ENCODE peak calls at places on chromosomes 16 and 17, in six cellular contexts. M is K562, A is DND-41, C is upper lobe of right lung, L is right atrium auricular region, B is mesenchymal stem cell. I is an unnamed sample. For H3K4me1, the result is how much of the 10 kb centered on the place peaks cover.

GRCh38 chr16:63385714-63386113 is 1349.5 kb upstream of the CDH8 start:
- DNase-seq in M (no peak), A (no peak), C (no peak), L (no peak), B (no peak), I (no peak)

GRCh38 chr16:19607610-19608280 is 52.2 kb downstream of the VPS35L start:
- DNase-seq in M (no peak), A (no peak), C (no peak), L (no peak), B (no peak), I (no peak)

GRCh38 chr17:53092072-53092471 is 730.7 kb upstream of the KIF2B start:
- DNase-seq in M (no peak), A (no peak), C (no peak), L (no peak), B (no peak), I (no peak)

GRCh38 chr16:56262148-56262878 is 71.0 kb downstream of the GNAO1 start:
- DNase-seq in M (peak), A (peak), C (no peak), L (no peak), B (no peak), I (peak)

GRCh38 chr16:57667526-57668258 is 414 bp upstream of the ADGRG3 start:
- DNase-seq in M (peak), A (no peak), C (peak), L (no peak), B (peak), I (no peak)

GRCh38 chr16:2471016-2471652 is at the start of gene NTN3:
- DNase-seq in M (peak), A (peak), C (no peak), L (no peak), B (no peak), I (no peak)

GRCh38 chr16:6377956-6378355 is 954.7 kb upstream of the RBFOX1 start:
- DNase-seq in M (no peak), A (no peak), C (no peak), L (no peak), B (no peak), I (no peak)

GRCh38 chr17:56810286-56810781 is 23.4 kb downstream of the C17orf67 start:
- DNase-seq in M (no peak), A (no peak), C (no peak), L (peak), B (no peak), I (no peak)

GRCh38 chr16:15764112-15764511 is 92.7 kb downstream of the MYH11 start:
- DNase-seq in M (no peak), A (no peak), C (no peak), L (no peak), B (no peak), I (no peak)

GRCh38 chr17:7215136-7215638 is 4.4 kb downstream of the DLG4 start:
- DNase-seq in M (no peak), A (no peak), C (no peak), L (no peak), B (no peak), I (no peak)

GRCh38 chr16:58042886-58043515 is 17.4 kb downstream of the MMP15 start:
- DNase-seq in M (no peak), A (no peak), C (no peak), L (no peak), B (no peak), I (no peak)

GRCh38 chr16:56357765-56358322 is 67.5 kb downstream of the AMFR start:
- DNase-seq in M (no peak), A (no peak), C (peak), L (peak), B (no peak), I (no peak)

GRCh38 chr16:70760221-70760620 is 40.7 kb downstream of the VAC14 start:
- DNase-seq in M (no peak), A (no peak), C (no peak), L (no peak), B (no peak), I (no peak)
- H3K27ac ChIP-seq in M (no peak), A (no peak), C (no peak), L (no peak), B (peak), I (no peak)

GRCh38 chr17:1375615-1376014 is 24.4 kb downstream of the YWHAE start:
- DNase-seq in M (no peak), A (no peak), C (no peak), L (no peak), B (no peak), I (no peak)

GRCh38 chr17:1377334-1377733 is 22.7 kb downstream of the YWHAE start:
- DNase-seq in M (no peak), A (no peak), C (no peak), L (no peak), B (no peak), I (no peak)

GRCh38 chr17:1379208-1379929 is 20.7 kb downstream of the YWHAE start:
- DNase-seq in M (no peak), A (no peak), C (no peak), L (no peak), B (no peak), I (no peak)

GRCh38 chr17:1376061-1376460 is 24.0 kb downstream of the YWHAE start:
- DNase-seq in M (no peak), A (no peak), C (no peak), L (no peak), B (no peak), I (no peak)

GRCh38 chr17:1379930-1380313 is 20.1 kb downstream of the YWHAE start:
- DNase-seq in M (no peak), A (no peak), C (no peak), L (no peak), B (peak), I (no peak)
- H3K4me1 ChIP-seq in M (under half), A (under half), C (half or more), L (under half), B (under half), I (half or more)

GRCh38 chr17:73519621-73520368 is 124.5 kb downstream of the SDK2 start:
- DNase-seq in M (no peak), A (no peak), C (no peak), L (no peak), B (no peak), I (no peak)
- H3K27ac ChIP-seq in M (no peak), A (peak), C (no peak), L (no peak), B (no peak), I (no peak)

DNA sequence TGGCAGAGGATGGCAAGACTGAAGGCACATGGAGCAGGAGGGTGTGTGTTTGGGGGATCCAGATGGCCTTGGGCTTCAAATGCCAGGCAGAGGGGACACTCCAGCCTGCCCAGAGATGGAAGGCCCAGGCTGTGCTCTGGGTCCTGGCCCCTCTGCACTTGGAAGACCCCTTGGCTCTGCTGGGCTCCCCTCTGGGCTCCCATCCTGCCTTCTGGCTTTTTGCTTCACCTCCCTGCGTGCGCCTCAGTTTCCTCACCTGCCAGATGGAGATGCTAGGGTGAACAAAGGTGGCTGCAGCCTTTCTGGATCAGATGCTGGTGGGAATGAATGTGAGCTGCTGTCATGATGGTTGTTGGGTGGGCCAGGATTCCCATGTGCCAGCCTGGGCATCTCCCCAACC is 3.0 kb downstream of the SNN start:
- DNase-seq in M (no peak), A (no peak), C (no peak), L (no peak), B (no peak), I (no peak)
- H3K4me1 ChIP-seq in M (half or more), A (half or more), C (under half), L (under half), B (under half), I (under half)

DNA sequence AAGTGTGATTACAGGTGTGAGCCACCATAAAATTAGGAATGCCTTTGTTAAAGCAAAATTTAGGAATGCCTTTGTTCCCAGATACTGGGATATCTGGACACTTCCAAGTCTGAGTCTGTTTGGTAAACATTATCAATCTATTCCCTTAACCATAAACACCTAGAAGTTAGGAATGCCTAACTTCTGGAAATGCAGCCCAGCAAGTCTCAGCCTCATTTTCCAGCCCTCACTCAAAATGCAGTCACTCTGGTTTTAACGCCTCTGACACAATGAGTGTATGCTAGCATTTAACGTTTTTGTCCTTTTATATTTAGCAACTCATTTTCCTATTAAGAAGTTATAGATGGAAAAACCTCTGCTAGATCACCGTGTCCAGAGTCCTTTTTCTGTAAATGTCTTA is 34.4 kb upstream of the HAS3 start:
- DNase-seq in M (no peak), A (no peak), C (no peak), L (no peak), B (no peak), I (no peak)
- H3K27ac ChIP-seq in M (no peak), A (peak), C (no peak), L (no peak), B (no peak), I (no peak)

GRCh38 chr16:11076259-11077018 is 132.1 kb downstream of the CLEC16A start:
- DNase-seq in M (no peak), A (peak), C (no peak), L (no peak), B (no peak), I (no peak)
- H3K4me1 ChIP-seq in M (under half), A (half or more), C (under half), L (under half), B (under half), I (under half)

DNA sequence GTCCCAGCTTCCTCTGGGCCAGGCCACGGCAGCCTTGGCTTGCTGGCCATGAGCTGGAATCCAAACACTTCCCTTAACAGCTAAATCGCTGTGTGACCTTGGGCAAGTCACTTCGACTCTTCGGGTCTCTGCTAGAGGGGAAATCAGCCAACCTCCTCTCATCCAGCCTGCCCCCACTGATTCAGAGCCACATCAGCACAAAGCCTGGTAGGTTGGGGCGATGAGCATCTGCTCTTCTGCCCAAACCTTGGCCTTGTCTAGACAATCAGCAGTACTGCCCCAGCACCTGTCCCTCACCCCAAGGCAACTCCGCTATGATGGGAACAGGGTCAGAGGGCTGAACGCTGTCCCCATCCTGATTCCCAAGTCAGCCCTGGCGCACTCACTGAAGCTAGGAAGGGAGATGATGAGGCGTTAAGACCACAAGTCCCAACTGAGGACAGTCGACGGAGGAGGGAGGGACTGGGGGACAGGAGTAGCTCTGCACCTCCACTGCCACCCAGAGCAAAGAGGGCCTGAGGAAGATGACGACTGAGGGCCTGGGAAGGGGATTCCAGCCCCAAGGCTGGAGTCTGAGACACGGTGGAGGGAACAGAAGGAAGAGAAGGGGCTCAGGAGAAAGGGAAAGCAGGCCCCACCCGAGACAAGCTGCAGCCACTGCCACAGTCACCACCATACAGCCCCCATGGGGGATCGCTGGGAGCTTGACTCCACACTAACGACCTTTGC is 1.3 kb downstream of the CLUH start:
- DNase-seq in M (no peak), A (no peak), C (peak), L (no peak), B (peak), I (no peak)
- H3K27ac ChIP-seq in M (peak), A (peak), C (peak), L (peak), B (no peak), I (peak)

GRCh38 chr16:68382296-68382718 is 66.0 kb downstream of the SMPD3 start:
- DNase-seq in M (peak), A (peak), C (no peak), L (no peak), B (no peak), I (no peak)

GRCh38 chr16:68385371-68385770 is 62.9 kb downstream of the SMPD3 start:
- DNase-seq in M (no peak), A (no peak), C (no peak), L (no peak), B (no peak), I (no peak)

GRCh38 chr16:68381363-68381724 is 67.0 kb downstream of the SMPD3 start:
- DNase-seq in M (peak), A (no peak), C (no peak), L (no peak), B (no peak), I (no peak)

GRCh38 chr16:68384293-68385255 is 63.7 kb downstream of the SMPD3 start:
- DNase-seq in M (no peak), A (no peak), C (no peak), L (no peak), B (no peak), I (no peak)

DNA sequence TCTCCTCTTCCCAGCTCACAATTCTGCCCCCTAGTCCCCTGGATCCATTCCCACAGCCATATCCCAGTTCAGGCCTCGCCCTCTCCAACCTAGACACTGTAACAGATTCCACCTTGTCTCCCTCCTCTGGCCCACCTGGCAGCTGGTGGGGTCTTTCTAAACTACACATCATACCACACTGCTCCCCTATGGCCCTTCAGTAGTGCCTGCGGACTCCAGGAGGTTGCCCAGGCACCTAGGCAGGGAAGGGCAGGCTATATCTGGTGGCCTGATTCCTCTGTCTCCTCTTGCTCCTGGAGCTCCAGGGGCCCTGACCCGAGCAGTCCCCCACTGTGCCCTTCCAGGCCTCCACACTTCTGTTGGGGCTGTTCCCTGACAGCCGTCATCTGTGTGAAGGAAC is 64.5 kb downstream of the SMPD3 start:
- DNase-seq in M (no peak), A (no peak), C (no peak), L (no peak), B (no peak), I (no peak)
- H3K4me1 ChIP-seq in M (under half), A (half or more), C (under half), L (under half), B (under half), I (under half)

DNA sequence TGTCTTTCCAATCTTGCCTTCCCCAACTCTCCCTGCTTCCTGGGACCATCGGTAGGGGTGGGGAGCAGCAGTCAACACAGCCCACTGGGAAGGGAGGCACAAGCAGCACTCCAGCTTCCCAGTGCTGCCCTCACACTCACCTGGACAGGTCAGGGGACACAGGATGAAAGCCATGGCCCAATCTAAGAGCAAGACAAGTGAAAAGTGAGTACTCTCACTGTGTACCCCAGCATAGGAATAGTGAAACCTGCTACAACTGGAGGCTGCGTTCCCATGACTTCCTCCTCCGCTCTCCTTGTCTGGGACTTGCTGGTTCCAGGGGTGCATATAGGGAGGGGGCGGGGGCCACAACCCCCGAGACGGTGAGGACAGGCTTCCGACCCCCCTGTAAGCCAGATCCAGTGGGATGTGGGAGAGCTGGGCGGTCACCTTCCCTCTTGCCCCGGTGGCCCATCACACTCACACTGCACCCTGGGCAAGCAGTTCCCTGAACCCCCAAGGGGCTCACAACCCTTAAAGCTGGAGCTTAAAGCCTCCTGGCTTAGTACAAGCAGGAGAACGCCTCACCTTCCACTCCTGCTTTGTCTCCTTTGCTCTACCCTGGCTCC is 29.5 kb upstream of the SLC25A19 start:
- DNase-seq in M (no peak), A (no peak), C (no peak), L (no peak), B (no peak), I (no peak)
- H3K27ac ChIP-seq in M (no peak), A (peak), C (no peak), L (no peak), B (no peak), I (no peak)

GRCh38 chr16:87955302-87956168 is 4.3 kb downstream of the BANP start:
- DNase-seq in M (no peak), A (no peak), C (peak), L (no peak), B (no peak), I (no peak)
- H3K4me1 ChIP-seq in M (half or more), A (under half), C (under half), L (under half), B (under half), I (under half)

I was measured in effector memory CD4-positive, alpha-beta T cell.